ENCODE peak calls at places on chromosomes 5 and 9, in ten cellular contexts. Y is ovary, W is fibroblast of lung, P is pancreas, D is heart left ventricle, N is foreskin fibroblast, O is AG04450, K is choroid plexus epithelial cell, S is SK-N-SH, V is fibroblast of mammary gland. Z is an unnamed sample.
A peak's percentile ranks its signal among the peaks of the same experiment; 100 is the strongest.

GRCh38 chr5:177997319-177997670 is 1.3 kb upstream of the PROP1 start:
- DNase-seq in K (no peak), S (no peak), Y (no peak), V (peak; percentile 16), P (no peak), W (no peak), D (no peak), N (no peak), O (no peak), Z (no peak)

GRCh38 chr5:139884144-139884543 is 88.5 kb downstream of the PSD2 start:
- DNase-seq in K (no peak), V (no peak), W (no peak), D (peak; percentile 79), P (no peak), Y (no peak), N (no peak), S (no peak), O (no peak), Z (no peak)

GRCh38 chr5:107869459-107870115 is 198.8 kb upstream of the EFNA5 start:
- DNase-seq in O (peak; percentile 50), Y (no peak), S (no peak), P (no peak), N (peak; percentile 72), K (peak; percentile 75), D (no peak), W (peak; percentile 64), V (peak; percentile 76), Z (peak; percentile 57)

GRCh38 chr9:1231998-1232919 is 182.1 kb downstream of the DMRT2 start:
- DNase-seq in D (peak; percentile 68), K (peak; percentile 87), N (peak; percentile 84), O (peak; percentile 52), W (peak; percentile 92), S (no peak), Y (peak; percentile 31), P (peak; percentile 69), V (peak; percentile 88), Z (peak; percentile 54)

GRCh38 chr9:117178596-117179111 is 236.2 kb downstream of the ASTN2 start:
- DNase-seq in O (no peak), S (peak; percentile 70), Y (no peak), K (peak; percentile 31), P (no peak), N (no peak), V (no peak), D (no peak), W (no peak), Z (no peak)

GRCh38 chr9:127050152-127050551 is 72.3 kb downstream of the ANGPTL2 start:
- DNase-seq in N (no peak), W (no peak), O (no peak), V (no peak), D (no peak), P (no peak), Y (no peak), K (no peak), S (no peak), Z (no peak)

GRCh38 chr9:1154739-1155138 is 104.6 kb downstream of the DMRT2 start:
- DNase-seq in S (no peak), N (no peak), K (no peak), D (no peak), V (no peak), O (no peak), Y (no peak), P (no peak), W (no peak), Z (no peak)

GRCh38 chr5:17365326-17365725 is 132.7 kb upstream of the TAF11L2 start:
- DNase-seq in O (no peak), K (no peak), V (no peak), D (no peak), W (peak; percentile 22), S (no peak), Y (no peak), N (no peak), P (no peak), Z (no peak)

GRCh38 chr5:65142007-65142406 is 339.7 kb downstream of the ADAMTS6 start:
- DNase-seq in D (no peak), Y (no peak), S (no peak), K (no peak), O (no peak), W (no peak), N (no peak), V (no peak), P (no peak), Z (no peak)

GRCh38 chr5:172283862-172284274 is 304 bp upstream of the UBTD2 start:
- DNase-seq in N (peak; percentile 80), K (peak; percentile 69), W (peak; percentile 86), V (peak; percentile 66), Y (peak; percentile 92), S (peak; percentile 98), P (peak; percentile 79), O (no peak), D (peak; percentile 92), Z (no peak)

GRCh38 chr9:93071464-93071863 is 13.0 kb downstream of the SUSD3 start:
- DNase-seq in V (peak; percentile 72), Y (peak; percentile 69), P (no peak), D (no peak), O (no peak), K (peak; percentile 52), W (peak; percentile 55), S (peak; percentile 69), N (no peak), Z (no peak)

GRCh38 chr5:176533894-176534611 is 3.1 kb downstream of the RNF44 start:
- DNase-seq in N (no peak), D (peak; percentile 58), O (no peak), P (peak; percentile 70), V (no peak), S (no peak), W (no peak), K (no peak), Y (peak; percentile 69), Z (no peak)

GRCh38 chr5:41527201-41527779 is 16.9 kb upstream of the PLCXD3 start:
- DNase-seq in Y (no peak), N (peak; percentile 70), V (peak; percentile 99), K (peak; percentile 96), P (no peak), W (peak; percentile 92), S (no peak), D (peak; percentile 67), O (peak; percentile 84), Z (peak; percentile 90)

GRCh38 chr5:137808503-137809135 is 54.5 kb upstream of the HNRNPA0 start:
- DNase-seq in N (no peak), K (peak; percentile 16), W (no peak), V (peak; percentile 21), O (no peak), Y (no peak), P (no peak), D (peak; percentile 47), S (no peak), Z (no peak)
- TF ChIP-seq CTCF in N (no peak), K (no peak), W (no peak), V (no peak), O (no peak), Y (no peak), P (no peak), D (no peak), S (no peak), Z (no peak)

DNA sequence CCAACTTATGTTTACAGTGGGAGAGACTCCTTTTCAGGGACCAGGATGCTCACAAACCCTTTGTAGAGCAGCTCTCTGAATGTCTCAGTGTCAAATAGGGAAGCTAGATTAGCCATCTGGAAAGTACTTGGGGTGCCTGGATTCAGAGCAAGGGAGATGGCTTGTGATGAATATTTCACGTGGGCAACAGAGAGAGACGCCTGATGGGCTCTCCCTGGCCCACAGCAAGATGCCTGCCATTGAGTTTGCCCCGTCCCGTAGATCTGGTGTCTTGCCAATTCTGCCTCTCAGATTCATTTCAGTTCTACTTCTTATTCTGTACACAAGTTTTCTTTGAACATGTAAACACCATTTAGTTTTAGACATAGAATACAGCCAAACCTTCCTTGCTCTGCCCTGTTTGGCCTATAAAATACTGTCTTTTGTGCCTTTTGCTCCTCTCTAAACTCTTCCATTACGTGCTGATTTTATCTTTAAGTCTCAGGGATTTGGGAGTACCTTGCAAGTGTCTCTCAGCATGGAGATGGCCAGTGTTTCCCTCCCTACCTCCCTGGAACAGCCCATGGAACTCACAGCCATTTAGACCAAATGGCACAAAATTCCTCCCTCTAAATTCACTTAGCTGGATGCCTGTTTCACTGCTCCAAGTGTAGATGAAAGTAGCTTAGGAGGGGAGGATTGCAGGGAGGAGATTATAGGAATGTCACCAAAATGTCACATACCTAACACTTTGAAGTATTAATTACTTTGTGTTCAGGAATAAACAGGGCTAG is 234.3 kb downstream of the SAXO1 start:
- DNase-seq in D (no peak), W (no peak), Y (no peak), S (no peak), O (no peak), N (no peak), V (no peak), K (no peak), P (no peak), Z (no peak)
- H3K4me3 ChIP-seq in D (no peak overlapping the region), W (no peak overlapping the region), Y (no peak overlapping the region), S (no peak overlapping the region), O (no peak overlapping the region), N (no peak overlapping the region), V (no peak overlapping the region), K (no peak overlapping the region), P (no peak overlapping the region), Z (no peak overlapping the region)

DNA sequence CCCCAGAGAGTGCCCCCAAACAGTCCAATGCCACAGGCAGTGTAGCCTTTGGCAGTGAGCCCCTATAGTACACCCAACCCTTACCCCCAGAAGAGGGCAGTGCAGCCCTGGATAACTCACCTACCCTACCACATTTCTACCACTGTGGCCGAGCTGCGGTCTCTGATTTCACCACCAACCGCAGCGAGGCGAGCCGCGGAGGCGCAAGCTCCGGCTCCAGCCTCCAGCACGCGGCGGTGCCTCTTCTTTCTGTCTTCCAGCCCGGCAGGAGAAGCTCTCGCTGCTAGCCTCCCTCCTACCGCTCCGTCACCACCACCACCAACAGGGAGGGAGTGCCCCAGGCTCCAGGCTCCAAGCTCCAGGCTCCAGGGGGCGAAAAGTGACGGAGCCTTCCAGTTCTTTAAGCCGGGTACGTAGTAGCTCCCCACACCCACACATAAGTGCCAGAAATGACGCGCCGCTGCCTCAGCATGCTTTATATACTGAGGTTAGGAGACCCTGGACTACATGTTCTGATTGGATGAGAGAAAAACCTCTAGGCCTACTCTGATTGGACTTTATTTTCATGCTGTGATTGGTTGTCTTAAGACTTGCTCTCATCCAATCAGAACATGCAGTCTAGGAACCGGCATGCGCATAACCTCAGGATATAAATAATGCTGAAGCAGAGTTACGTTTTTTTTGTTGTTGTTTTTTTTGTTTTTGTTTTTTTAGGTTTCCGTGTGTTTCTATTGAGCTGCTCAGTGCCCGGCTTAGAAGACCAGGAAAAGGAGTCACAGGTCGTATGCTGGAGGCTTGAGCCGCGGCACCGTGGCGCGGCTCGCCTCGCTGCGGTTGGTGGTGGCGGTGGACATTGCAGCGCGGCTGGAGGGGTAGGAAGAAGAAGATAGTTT is at the start of gene PCAT7:
- DNase-seq in P (peak; percentile 81), K (peak; percentile 39), D (peak; percentile 35), O (no peak), N (peak; percentile 36), Y (no peak), V (no peak), S (peak; percentile 56), W (peak; percentile 4), Z (no peak)
- TF ChIP-seq CTCF in P (peak; percentile 44), K (peak; percentile 41), D (peak; percentile 23), O (no peak), N (peak; percentile 25), Y (no peak), V (peak; percentile 9), S (no peak), W (no peak), Z (peak; percentile 44)

DNA sequence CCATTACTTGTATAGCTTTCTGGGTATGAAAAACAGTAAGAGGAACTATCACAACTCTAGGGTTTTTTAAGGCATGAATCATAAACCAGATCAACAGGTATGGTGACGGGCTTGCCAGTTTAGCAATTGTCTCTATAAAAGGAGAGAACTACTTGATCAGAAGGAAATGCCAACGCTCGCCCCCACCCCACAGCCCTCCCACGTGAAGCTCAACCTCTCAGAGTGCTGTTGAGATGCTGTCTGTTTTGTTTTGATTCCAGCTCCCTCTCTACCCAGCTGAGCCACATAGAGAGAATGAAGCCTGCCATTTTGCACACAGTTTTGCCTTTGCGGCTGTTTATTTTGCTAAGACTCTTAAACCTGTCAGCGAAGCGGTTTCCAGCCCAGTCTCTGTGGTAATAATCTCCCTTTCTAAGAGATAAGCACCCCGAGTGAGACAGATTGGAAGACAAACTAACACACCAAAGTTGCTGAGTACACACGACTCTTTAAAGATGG is 257.9 kb upstream of the ANKRD55 start:
- DNase-seq in N (no peak), Y (no peak), O (no peak), V (no peak), D (no peak), K (peak; percentile 66), P (no peak), W (no peak), S (no peak), Z (no peak)
- H3K4me3 ChIP-seq in N (no peak overlapping the region), Y (no peak overlapping the region), O (no peak overlapping the region), V (no peak overlapping the region), D (no peak overlapping the region), K (no peak overlapping the region), P (no peak overlapping the region), W (no peak overlapping the region), S (no peak overlapping the region), Z (no peak overlapping the region)